ENCODE peak calls at places on chromosomes 11 and 22, in six cellular contexts. N is PC-3, U is SK-N-SH, J is MM.1S, Y is GM23248, Q is HCT116. H is an unnamed sample. For H3K9me2, the result is how much of the 10 kb centered on the place peaks cover.

GRCh38 chr11:106331163-106331562 is 253.7 kb downstream of the AASDHPPT start:
- DNase-seq in N (peak), U (no peak), J (no peak), Y (peak), Q (no peak), H (no peak)

GRCh38 chr11:130653838-130654601 is 205.6 kb downstream of the ADAMTS15 start:
- DNase-seq in N (peak), U (no peak), J (no peak), Y (peak), Q (no peak), H (no peak)

GRCh38 chr11:122509899-122510298 is 145.6 kb upstream of the UBASH3B start:
- DNase-seq in N (no peak), U (no peak), J (no peak), Y (no peak), Q (no peak), H (no peak)

GRCh38 chr11:95256204-95256819 is 25.3 kb upstream of the SESN3 start:
- DNase-seq in N (no peak), U (no peak), J (no peak), Y (no peak), Q (no peak), H (peak)

GRCh38 chr11:17734986-17735822 is 623 bp downstream of the KCNC1 start:
- DNase-seq in N (peak), U (peak), J (peak), Y (peak), Q (no peak), H (no peak)

GRCh38 chr11:35177370-35177769 is 38.4 kb downstream of the CD44 start:
- DNase-seq in N (no peak), U (no peak), J (no peak), Y (no peak), Q (no peak), H (no peak)

GRCh38 chr11:77512092-77512491 is 38.2 kb upstream of the PAK1 start:
- DNase-seq in N (no peak), U (no peak), J (no peak), Y (no peak), Q (no peak), H (no peak)

GRCh38 chr22:43128928-43129424 is 14.2 kb downstream of the MCAT start:
- DNase-seq in N (no peak), U (no peak), J (peak), Y (no peak), Q (no peak), H (peak)

GRCh38 chr11:3109921-3110706 is 52.9 kb upstream of the CARS1 start:
- DNase-seq in N (peak), U (peak), J (peak), Y (peak), Q (peak), H (peak)

GRCh38 chr22:19851291-19852176 is 3.1 kb downstream of the GNB1L start:
- DNase-seq in N (no peak), U (no peak), J (no peak), Y (no peak), Q (no peak), H (no peak)

GRCh38 chr22:19848298-19849224 is 6.1 kb downstream of the GNB1L start:
- DNase-seq in N (peak), U (no peak), J (peak), Y (peak), Q (peak), H (no peak)

GRCh38 chr22:19849800-19850481 is 4.7 kb downstream of the GNB1L start:
- DNase-seq in N (peak), U (no peak), J (no peak), Y (no peak), Q (peak), H (no peak)

GRCh38 chr22:19852177-19852781 is 2.4 kb downstream of the GNB1L start:
- DNase-seq in N (no peak), U (no peak), J (no peak), Y (no peak), Q (no peak), H (no peak)

GRCh38 chr22:19850482-19851109 is 4.1 kb downstream of the GNB1L start:
- DNase-seq in N (no peak), U (no peak), J (no peak), Y (no peak), Q (no peak), H (no peak)
- TF ChIP-seq EZH2phosphoT487 in N (no peak), U (no peak), J (no peak), Y (no peak), Q (no peak), H (no peak)

GRCh38 chr11:71079795-71080194 is 172.6 kb downstream of the SHANK2 start:
- DNase-seq in N (no peak), U (no peak), J (no peak), Y (no peak), Q (no peak), H (no peak)

GRCh38 chr11:71078482-71078881 is 173.9 kb downstream of the SHANK2 start:
- DNase-seq in N (peak), U (no peak), J (no peak), Y (peak), Q (peak), H (no peak)

GRCh38 chr11:71076021-71076420 is 176.4 kb downstream of the SHANK2 start:
- DNase-seq in N (peak), U (no peak), J (no peak), Y (no peak), Q (no peak), H (no peak)

GRCh38 chr11:71075116-71075720 is 177.2 kb downstream of the SHANK2 start:
- DNase-seq in N (no peak), U (no peak), J (no peak), Y (no peak), Q (no peak), H (no peak)

DNA sequence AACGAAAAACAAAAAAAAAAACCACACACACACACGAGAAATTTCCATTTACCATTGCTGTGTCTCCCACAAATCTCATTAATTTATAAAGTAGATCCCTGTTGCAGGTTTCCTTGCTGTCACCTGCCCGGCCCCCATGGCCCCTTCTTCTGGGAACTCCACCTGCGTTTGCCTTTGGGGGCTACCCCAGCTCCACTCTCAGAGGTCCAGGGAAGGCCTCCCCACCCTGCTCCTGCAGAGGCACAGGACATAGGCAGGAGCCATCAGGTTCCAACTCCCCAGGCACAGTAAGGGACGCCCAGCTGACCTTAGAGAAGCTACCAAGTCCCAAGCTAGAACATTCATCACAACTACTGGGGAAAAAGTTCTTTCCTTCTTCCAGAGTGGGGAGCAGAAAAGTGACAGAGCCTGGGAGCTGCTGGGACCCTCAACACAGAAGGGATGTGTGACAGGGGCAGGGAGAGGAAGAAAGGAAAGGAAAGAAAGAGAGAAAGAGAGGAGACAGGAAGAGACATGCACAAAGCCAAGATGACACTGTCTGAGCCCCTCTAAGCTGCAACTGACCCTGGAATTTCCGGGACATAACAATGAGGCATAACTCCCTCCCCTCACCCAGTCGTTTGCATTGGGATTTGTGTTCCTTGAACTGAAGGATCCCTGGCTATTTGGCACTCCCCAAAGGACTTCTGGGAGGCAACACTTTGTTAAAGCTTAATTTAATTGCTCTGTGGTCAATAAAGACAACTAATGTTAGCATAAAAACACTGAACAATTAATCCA is 175.7 kb downstream of the SHANK2 start:
- DNase-seq in N (no peak), U (no peak), J (no peak), Y (no peak), Q (no peak), H (no peak)
- H3K9me2 ChIP-seq in N (under half), U (under half), J (under half), Y (under half), Q (under half), H (under half)

GRCh38 chr11:7246179-7246578 is 5.5 kb upstream of the SYT9 start:
- DNase-seq in N (peak), U (no peak), J (no peak), Y (peak), Q (no peak), H (no peak)

GRCh38 chr11:7239877-7240276 is 11.8 kb upstream of the SYT9 start:
- DNase-seq in N (no peak), U (no peak), J (no peak), Y (no peak), Q (no peak), H (no peak)

GRCh38 chr11:7250166-7250565 is 1.5 kb upstream of the SYT9 start:
- DNase-seq in N (no peak), U (no peak), J (no peak), Y (no peak), Q (no peak), H (no peak)

GRCh38 chr11:7245341-7245740 is 6.4 kb upstream of the SYT9 start:
- DNase-seq in N (peak), U (no peak), J (no peak), Y (no peak), Q (no peak), H (no peak)
- H3K4me3 ChIP-seq in N (peak), U (no peak), J (no peak), Y (no peak), Q (no peak), H (no peak)

GRCh38 chr11:11456896-11457295 is 103.8 kb upstream of the CSNK2A3 start:
- DNase-seq in N (no peak), U (no peak), J (no peak), Y (no peak), Q (no peak), H (no peak)
- TF ChIP-seq EZH2phosphoT487 in N (no peak), U (no peak), J (no peak), Y (no peak), Q (no peak), H (no peak)

GRCh38 chr11:132898676-132899075 is 633.6 kb downstream of the OPCML start:
- DNase-seq in N (no peak), U (no peak), J (no peak), Y (no peak), Q (no peak), H (no peak)
- H3K9me2 ChIP-seq in N (under half), U (under half), J (under half), Y (under half), Q (under half), H (under half)

GRCh38 chr11:16242806-16243205 is 113.5 kb downstream of the SOX6 start:
- DNase-seq in N (no peak), U (no peak), J (peak), Y (no peak), Q (no peak), H (peak)

GRCh38 chr11:16240687-16241086 is 115.7 kb downstream of the SOX6 start:
- DNase-seq in N (no peak), U (no peak), J (no peak), Y (no peak), Q (no peak), H (no peak)

DNA sequence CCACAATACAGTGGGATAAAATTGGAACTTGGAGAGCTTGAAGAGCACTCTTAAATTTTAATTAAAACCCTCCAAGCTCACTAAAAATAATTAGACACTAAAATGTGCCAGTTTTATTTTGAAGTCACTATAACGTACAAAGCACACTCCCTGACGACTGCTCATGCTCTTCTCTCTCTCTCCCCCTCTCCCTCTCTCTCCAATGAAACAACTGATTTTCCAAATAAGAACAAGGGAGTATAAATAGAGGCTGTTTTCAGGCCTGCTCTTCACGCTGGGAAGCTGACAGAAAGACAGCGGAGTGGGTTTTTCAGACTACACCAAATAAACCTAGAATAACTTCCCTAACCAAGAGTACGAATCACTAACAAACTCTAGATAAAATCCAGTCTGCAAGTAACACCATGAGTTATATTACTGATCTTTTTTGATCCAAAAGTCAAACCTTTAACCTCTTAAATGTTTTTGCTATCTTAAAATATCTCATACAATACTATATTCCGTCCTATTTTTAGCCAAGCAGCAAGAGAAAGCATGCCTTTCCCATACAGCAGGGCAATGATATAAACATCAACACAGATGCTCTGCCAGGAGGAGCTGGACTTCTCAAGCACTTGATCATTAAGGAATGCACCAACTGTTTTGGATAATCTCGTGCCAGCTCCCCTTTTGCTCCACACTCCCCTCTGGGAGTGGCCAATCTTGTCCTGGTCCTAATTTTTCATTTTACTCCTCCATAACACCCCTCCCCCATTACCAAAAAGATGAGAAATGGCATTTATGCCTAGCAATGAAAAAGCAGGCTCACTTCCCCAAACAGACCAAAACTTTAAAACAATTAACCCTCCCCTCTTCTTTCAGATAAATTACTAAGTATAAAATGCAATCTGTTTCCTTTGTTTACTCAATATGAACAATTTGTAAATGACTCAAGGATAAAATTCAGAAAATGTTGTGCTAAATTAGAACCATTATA is 116.9 kb downstream of the SOX6 start:
- DNase-seq in N (no peak), U (no peak), J (no peak), Y (no peak), Q (no peak), H (no peak)
- H3K4me3 ChIP-seq in N (no peak), U (no peak), J (no peak), Y (no peak), Q (no peak), H (no peak)

GRCh38 chr11:45262900-45263299 is 23.2 kb downstream of the SYT13 start:
- DNase-seq in N (no peak), U (no peak), J (no peak), Y (no peak), Q (no peak), H (no peak)
- TF ChIP-seq EZH2phosphoT487 in N (no peak), U (no peak), J (no peak), Y (no peak), Q (no peak), H (no peak)

GRCh38 chr11:132894598-132894997 is 637.7 kb downstream of the OPCML start:
- DNase-seq in N (no peak), U (no peak), J (no peak), Y (no peak), Q (no peak), H (no peak)

GRCh38 chr11:132901638-132902610 is 630.4 kb downstream of the OPCML start:
- DNase-seq in N (no peak), U (no peak), J (no peak), Y (peak), Q (no peak), H (no peak)

GRCh38 chr11:132895340-132895739 is 637.0 kb downstream of the OPCML start:
- DNase-seq in N (no peak), U (no peak), J (no peak), Y (peak), Q (no peak), H (no peak)

GRCh38 chr11:132898021-132898420 is 634.3 kb downstream of the OPCML start:
- DNase-seq in N (no peak), U (no peak), J (no peak), Y (no peak), Q (no peak), H (no peak)
- H3K9me2 ChIP-seq in N (under half), U (under half), J (under half), Y (under half), Q (under half), H (under half)

DNA sequence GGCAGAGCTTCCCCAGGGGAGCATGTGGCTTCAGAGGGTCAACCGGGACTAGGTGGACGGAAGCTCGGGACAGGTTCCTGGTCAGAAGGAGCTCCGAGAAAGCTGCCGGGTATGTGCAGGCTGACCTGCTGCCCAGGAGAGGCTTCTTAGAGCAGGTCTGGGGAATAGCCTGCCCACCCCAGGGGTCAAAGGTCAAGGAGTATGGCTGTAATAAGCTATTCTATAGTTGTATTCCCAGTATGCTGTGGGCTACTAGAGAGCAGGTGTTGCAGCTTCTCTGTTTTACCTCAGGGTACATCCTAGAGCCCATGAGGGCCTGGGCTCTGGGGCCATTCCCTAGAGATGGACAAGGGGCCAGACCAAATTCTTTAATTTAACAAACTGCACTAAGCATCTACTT is 70.2 kb upstream of the PHOX2A start:
- DNase-seq in N (no peak), U (no peak), J (no peak), Y (no peak), Q (no peak), H (no peak)
- H3K4me3 ChIP-seq in N (no peak), U (no peak), J (no peak), Y (no peak), Q (no peak), H (no peak)

H was measured in OCI-LY7.